ENCODE peak calls at places on chromosomes 2 and 18, in eight cellular contexts. G is stomach, F is neural crest cell, W is fibroblast of lung, H is heart right ventricle, B is cardiac fibroblast, D is kidney epithelial cell, V is right lobe of liver. Z is an unnamed sample.

GRCh38 chr2:160666019-160666676 is 172.5 kb upstream of the RBMS1 start:
- DNase-seq in G (no peak), F (no peak), W (peak; percentile 99), H (peak; percentile 42), B (peak; percentile 99), D (peak; percentile 95), V (no peak), Z (no peak)

GRCh38 chr18:44799422-44800421 is 119.0 kb downstream of the SETBP1 start:
- DNase-seq in G (no peak), F (no peak), W (no peak), H (no peak), B (no peak), D (peak; percentile 65), V (no peak), Z (no peak)

GRCh38 chr2:190344275-190344827 is 962 bp downstream of the INPP1 start:
- DNase-seq in G (peak; percentile 48), F (no peak), W (peak; percentile 23), H (peak; percentile 59), B (peak; percentile 33), D (no peak), V (peak; percentile 85), Z (no peak)

GRCh38 chr2:83017366-83018090 is 1441.6 kb downstream of the SUCLG1 start:
- DNase-seq in G (no peak), F (no peak), W (peak; percentile 27), H (no peak), B (peak; percentile 24), D (no peak), V (no peak), Z (no peak)

GRCh38 chr2:125516496-125517109 is 1139.4 kb upstream of the GYPC start:
- DNase-seq in G (no peak), F (no peak), W (no peak), H (no peak), B (peak; percentile 9), D (no peak), V (no peak), Z (no peak)

GRCh38 chr2:159285929-159286708 is at the start of gene WDSUB1:
- DNase-seq in G (peak; percentile 74), F (peak; percentile 28), W (peak; percentile 58), H (peak; percentile 69), B (peak; percentile 59), D (peak; percentile 34), V (peak; percentile 75), Z (no peak)

GRCh38 chr2:235894839-235895238 is 273.3 kb downstream of the GBX2 start:
- DNase-seq in G (no peak), F (no peak), W (no peak), H (no peak), B (peak; percentile 5), D (no peak), V (no peak), Z (no peak)

GRCh38 chr18:36899289-36899688 is 70.4 kb downstream of the KIAA1328 start:
- DNase-seq in G (no peak), F (no peak), W (no peak), H (no peak), B (peak; percentile 63), D (no peak), V (no peak), Z (no peak)

GRCh38 chr18:48798334-48799197 is 152.2 kb downstream of the SMAD7 start:
- DNase-seq in G (peak; percentile 13), F (no peak), W (no peak), H (no peak), B (no peak), D (no peak), V (no peak), Z (peak; percentile 74)

GRCh38 chr18:62939433-62939832 is 224.1 kb downstream of the PHLPP1 start:
- DNase-seq in G (no peak), F (no peak), W (no peak), H (no peak), B (no peak), D (no peak), V (no peak), Z (no peak)

GRCh38 chr18:37684183-37684582 is 118.6 kb upstream of the CELF4 start:
- DNase-seq in G (no peak), F (no peak), W (no peak), H (no peak), B (no peak), D (no peak), V (no peak), Z (no peak)

GRCh38 chr2:64359892-64360657 is 93.9 kb upstream of the LGALSL start:
- DNase-seq in G (peak; percentile 86), F (no peak), W (peak; percentile 94), H (peak; percentile 63), B (peak; percentile 96), D (peak; percentile 90), V (peak; percentile 59), Z (no peak)

GRCh38 chr2:211361383-211361782 is 805.0 kb downstream of the CPS1 start:
- DNase-seq in G (no peak), F (no peak), W (no peak), H (no peak), B (no peak), D (no peak), V (no peak), Z (no peak)

GRCh38 chr2:173752152-173752551 is 213.0 kb downstream of the SP3 start:
- DNase-seq in G (no peak), F (no peak), W (peak; percentile 6), H (no peak), B (peak; percentile 44), D (no peak), V (no peak), Z (no peak)

GRCh38 chr2:23760746-23761145 is 166.2 kb downstream of the ATAD2B start:
- DNase-seq in G (no peak), F (no peak), W (peak; percentile 48), H (no peak), B (peak; percentile 85), D (no peak), V (no peak), Z (no peak)
- TF ChIP-seq CTCF in G (no peak), F (peak; percentile 62), W (peak; percentile 28), H (peak; percentile 32), B (peak; percentile 37), D (no peak), V (peak; percentile 25), Z (peak; percentile 85)

GRCh38 chr2:197600306-197600705 is 75.1 kb downstream of the RFTN2 start:
- DNase-seq in G (no peak), F (no peak), W (no peak), H (no peak), B (no peak), D (no peak), V (no peak), Z (no peak)

GRCh38 chr2:197598450-197598849 is 76.9 kb downstream of the RFTN2 start:
- DNase-seq in G (no peak), F (no peak), W (no peak), H (no peak), B (no peak), D (no peak), V (no peak), Z (no peak)

GRCh38 chr2:197596751-197597150 is 78.6 kb downstream of the RFTN2 start:
- DNase-seq in G (no peak), F (no peak), W (no peak), H (no peak), B (no peak), D (no peak), V (no peak), Z (no peak)

GRCh38 chr2:197604117-197604516 is 71.3 kb downstream of the RFTN2 start:
- DNase-seq in G (no peak), F (no peak), W (no peak), H (no peak), B (no peak), D (no peak), V (no peak), Z (no peak)

DNA sequence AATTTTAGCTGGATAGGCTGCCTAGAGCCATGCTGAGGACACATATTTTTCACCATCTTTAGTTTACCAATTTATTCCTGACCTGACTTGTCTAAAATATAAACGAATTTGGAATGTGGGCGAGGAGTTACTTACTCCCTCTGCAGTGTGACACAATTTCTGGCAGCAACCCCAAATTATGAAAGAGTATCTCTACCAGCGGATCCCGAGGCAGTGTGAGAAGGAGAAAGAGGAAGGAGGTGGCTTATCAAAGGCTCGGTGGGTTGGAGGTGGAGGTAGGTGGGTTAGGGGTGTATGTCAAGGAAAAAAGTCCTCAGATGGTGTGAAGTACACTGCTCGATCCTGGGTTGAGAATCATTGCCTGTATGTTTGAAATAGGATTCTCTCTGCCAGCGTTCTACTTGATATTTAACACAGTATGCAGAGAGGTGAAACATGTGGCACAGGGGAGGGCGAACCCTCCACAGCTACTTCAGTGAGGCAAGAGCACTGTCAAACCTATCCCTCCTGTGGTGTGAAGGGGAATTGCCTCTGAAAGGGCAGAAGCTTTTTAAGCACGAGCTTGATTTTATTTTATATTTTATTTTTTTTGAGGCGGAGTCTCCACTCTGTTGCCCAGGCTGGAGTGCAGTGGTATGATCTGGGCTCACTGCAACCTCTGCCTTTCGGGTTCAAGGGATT is 76.0 kb downstream of the RFTN2 start:
- DNase-seq in G (no peak), F (no peak), W (peak; percentile 16), H (no peak), B (peak; percentile 69), D (no peak), V (peak; percentile 49), Z (no peak)
- TF ChIP-seq CTCF in G (peak; percentile 37), F (peak; percentile 51), W (peak; percentile 51), H (no peak), B (peak; percentile 49), D (peak; percentile 18), V (peak; percentile 32), Z (peak; percentile 41)

GRCh38 chr2:55627915-55628314 is 10.5 kb upstream of the PPP4R3B start:
- DNase-seq in G (no peak), F (no peak), W (no peak), H (no peak), B (no peak), D (no peak), V (no peak), Z (no peak)
- TF ChIP-seq CTCF in G (no peak), F (no peak), W (no peak), H (no peak), B (no peak), D (no peak), V (no peak), Z (no peak)

GRCh38 chr2:7880561-7880960 is 801.3 kb upstream of the ID2 start:
- DNase-seq in G (no peak), F (no peak), W (peak; percentile 46), H (no peak), B (no peak), D (no peak), V (no peak), Z (no peak)

GRCh38 chr2:7881038-7881437 is 800.8 kb upstream of the ID2 start:
- DNase-seq in G (no peak), F (no peak), W (peak; percentile 68), H (no peak), B (no peak), D (peak; percentile 49), V (no peak), Z (no peak)

GRCh38 chr2:7880126-7880525 is 801.7 kb upstream of the ID2 start:
- DNase-seq in G (no peak), F (no peak), W (no peak), H (no peak), B (no peak), D (no peak), V (no peak), Z (no peak)

GRCh38 chr2:7882296-7882695 is 799.6 kb upstream of the ID2 start:
- DNase-seq in G (no peak), F (no peak), W (no peak), H (no peak), B (no peak), D (no peak), V (no peak), Z (no peak)

DNA sequence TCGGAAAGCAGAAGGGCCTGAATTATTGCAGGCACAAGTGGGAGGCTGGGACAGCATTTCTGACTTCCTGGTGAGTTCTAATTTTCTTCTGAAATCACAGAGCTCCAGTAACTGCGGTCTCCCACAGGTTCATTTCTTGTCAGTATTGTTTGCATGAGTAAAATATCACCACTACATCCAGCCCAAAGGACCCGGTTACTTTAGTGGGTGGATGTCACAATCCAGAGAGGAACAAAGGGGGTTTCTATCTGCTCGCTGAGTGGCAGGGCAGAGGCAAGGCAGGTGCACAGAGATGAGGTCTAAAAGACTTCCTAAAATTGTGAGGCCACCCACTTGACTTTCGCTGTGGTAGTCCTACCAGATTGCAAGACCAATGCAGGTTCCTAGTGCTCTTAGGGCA is 800.4 kb upstream of the ID2 start:
- DNase-seq in G (no peak), F (no peak), W (no peak), H (no peak), B (no peak), D (no peak), V (no peak), Z (no peak)
- TF ChIP-seq CTCF in G (no peak), F (no peak), W (no peak), H (no peak), B (no peak), D (no peak), V (no peak), Z (no peak)

Z was measured in chondrocyte.